ENCODE peak calls at places on chromosomes 2 and 18, in six cellular contexts. B, F, M, L, D and Z are unnamed samples.

GRCh38 chr2:201608021-201608420 is 35.3 kb downstream of the TMEM237 start:
- DNase-seq in D (no peak), B (no peak), L (no peak), F (no peak), M (no peak), Z (peak)

GRCh38 chr18:1585881-1586488 is 681.3 kb downstream of the ADCYAP1 start:
- DNase-seq in F (no peak), M (no peak), L (no peak), D (peak), B (peak), Z (peak)

GRCh38 chr2:134780977-134781376 is 57.4 kb upstream of the ACMSD start:
- DNase-seq in L (no peak), B (no peak), D (no peak), M (no peak), F (no peak), Z (no peak)

GRCh38 chr18:36769611-36770314 is 59.0 kb downstream of the TPGS2 start:
- DNase-seq in F (no peak), B (no peak), L (peak), M (no peak), D (peak), Z (peak)

GRCh38 chr2:133780099-133780996 is 212.1 kb upstream of the NCKAP5 start:
- DNase-seq in F (no peak), D (peak), B (peak), M (peak), L (peak), Z (peak)

GRCh38 chr2:111703759-111704158 is 180.2 kb downstream of the ANAPC1 start:
- DNase-seq in F (no peak), M (no peak), D (no peak), B (no peak), L (no peak), Z (no peak)

GRCh38 chr18:61870151-61870550 is 22.7 kb downstream of the RNF152 start:
- DNase-seq in F (no peak), B (peak), D (no peak), M (no peak), L (no peak), Z (no peak)

GRCh38 chr2:30710016-30710415 is 97.2 kb downstream of the CAPN13 start:
- DNase-seq in F (no peak), M (no peak), B (no peak), D (no peak), L (no peak), Z (peak)

GRCh38 chr2:80459028-80459427 is 154.5 kb upstream of the LRRTM1 start:
- DNase-seq in D (no peak), B (peak), F (no peak), L (no peak), M (no peak), Z (no peak)

GRCh38 chr2:79578952-79579351 is 66.1 kb downstream of the CTNNA2 start:
- DNase-seq in B (no peak), L (no peak), D (no peak), M (no peak), F (no peak), Z (no peak)

GRCh38 chr2:169237286-169237685 is 125.0 kb downstream of the LRP2 start:
- DNase-seq in F (no peak), M (no peak), B (no peak), L (no peak), D (no peak), Z (no peak)

GRCh38 chr2:7007846-7008741 is 90.9 kb downstream of the RNF144A start:
- DNase-seq in F (no peak), L (no peak), M (no peak), D (no peak), B (peak), Z (peak)

GRCh38 chr2:119474371-119475224 is 42.9 kb downstream of the TMEM37 start:
- DNase-seq in D (no peak), B (no peak), M (no peak), L (no peak), F (no peak), Z (no peak)

GRCh38 chr2:48395658-48396057 is 134.3 kb upstream of the STON1 start:
- DNase-seq in M (no peak), L (no peak), B (no peak), F (no peak), D (no peak), Z (no peak)

GRCh38 chr2:170670651-170671050 is 44.5 kb upstream of the SP5 start:
- DNase-seq in F (no peak), M (no peak), L (no peak), B (no peak), D (no peak), Z (peak)

GRCh38 chr2:191105082-191105481 is 45.7 kb downstream of the STAT4 start:
- DNase-seq in M (no peak), B (no peak), F (no peak), L (no peak), D (no peak), Z (peak)

GRCh38 chr2:98730053-98730850 is 680 bp downstream of the MGAT4A start:
- DNase-seq in M (peak), B (peak), F (peak), D (peak), L (peak), Z (peak)

GRCh38 chr2:3208179-3208578 is 169.4 kb downstream of the EIPR1 start:
- DNase-seq in F (no peak), D (no peak), M (no peak), B (no peak), L (no peak), Z (no peak)

GRCh38 chr2:83900859-83901258 is 558.2 kb downstream of the SUCLG1 start:
- DNase-seq in L (peak), B (no peak), M (no peak), D (no peak), F (no peak), Z (peak)

GRCh38 chr18:32930695-32931301 is 158.0 kb upstream of the KLHL14 start:
- DNase-seq in M (peak), L (no peak), F (no peak), D (peak), B (peak), Z (peak)

GRCh38 chr2:136126021-136126420 is 8.1 kb upstream of the CXCR4 start:
- DNase-seq in D (no peak), L (no peak), M (no peak), F (no peak), B (no peak), Z (no peak)

GRCh38 chr2:220227272-220227920 is 600.0 kb downstream of the SLC4A3 start:
- DNase-seq in B (no peak), M (no peak), L (no peak), D (no peak), F (no peak), Z (no peak)

GRCh38 chr2:85237849-85238570 is 89.8 kb downstream of the TGOLN2 start:
- DNase-seq in D (no peak), B (peak), M (no peak), L (no peak), F (no peak), Z (peak)

GRCh38 chr2:120626566-120626965 is 109.1 kb upstream of the GLI2 start:
- DNase-seq in L (no peak), D (no peak), F (no peak), M (no peak), B (no peak), Z (no peak)

GRCh38 chr2:64165696-64166095 is 21.5 kb upstream of the PELI1 start:
- DNase-seq in D (no peak), L (no peak), F (no peak), B (no peak), M (no peak), Z (no peak)

GRCh38 chr2:215451012-215451756 is 15.3 kb upstream of the FN1 start:
- DNase-seq in L (no peak), D (no peak), F (no peak), B (no peak), M (no peak), Z (no peak)

GRCh38 chr2:203928849-203929248 is 7.7 kb upstream of the ICOS start:
- DNase-seq in B (peak), L (no peak), D (no peak), F (no peak), M (no peak), Z (no peak)

GRCh38 chr2:158414538-158414937 is 42.0 kb downstream of the CCDC148 start:
- DNase-seq in L (no peak), B (no peak), F (no peak), M (no peak), D (no peak), Z (no peak)

GRCh38 chr2:176552456-176553135 is 283.4 kb downstream of the MTX2 start:
- DNase-seq in D (no peak), F (no peak), L (no peak), M (no peak), B (no peak), Z (no peak)

GRCh38 chr2:220753486-220753885 is 818.6 kb downstream of the EPHA4 start:
- DNase-seq in L (no peak), B (no peak), D (no peak), M (no peak), F (no peak), Z (no peak)

GRCh38 chr2:190478572-190478971 is 56.0 kb downstream of the NEMP2 start:
- DNase-seq in M (no peak), D (no peak), F (no peak), B (no peak), L (no peak), Z (no peak)

GRCh38 chr2:180983468-180984388 is 3.3 kb downstream of the UBE2E3 start:
- DNase-seq in B (peak), F (peak), L (peak), M (no peak), D (peak), Z (peak)

GRCh38 chr18:57836557-57836956 is 33.4 kb upstream of the ATP8B1 start:
- DNase-seq in L (no peak), B (no peak), M (no peak), F (no peak), D (no peak), Z (no peak)

GRCh38 chr2:18178736-18179349 is 300.4 kb downstream of the KCNS3 start:
- DNase-seq in B (peak), F (no peak), M (peak), L (peak), D (peak), Z (peak)

GRCh38 chr2:203782262-203782976 is 76.0 kb downstream of the CD28 start:
- DNase-seq in D (peak), L (peak), B (peak), M (peak), F (peak), Z (peak)

GRCh38 chr2:15092691-15093090 is 460.2 kb downstream of the LRATD1 start:
- DNase-seq in L (no peak), B (no peak), F (no peak), D (no peak), M (no peak), Z (peak)